ENCODE peak calls at places on chromosomes 4 and X, in four cellular contexts. One of them, this sample, is unnamed.

GRCh38 chr4:33628296-33628695 is 2616.0 kb downstream of the ARAP2 start:
- DNase-seq in SK-N-SH: no peak
- DNase-seq in A549: no peak
- DNase-seq in right atrium auricular region: no peak
- DNase-seq in this sample: no peak

GRCh38 chrX:133781174-133781573 is 204.2 kb downstream of the GPC3 start:
- DNase-seq in A549: no peak
- DNase-seq in SK-N-SH: no peak
- DNase-seq in right atrium auricular region: no peak
- DNase-seq in this sample: no peak

GRCh38 chr4:65865489-65865888 is 195.2 kb upstream of the EPHA5 start:
- DNase-seq in A549: peak; percentile 21
- DNase-seq in right atrium auricular region: no peak
- DNase-seq in SK-N-SH: peak; percentile 2
- DNase-seq in this sample: no peak

GRCh38 chr4:173370130-173370476 is 651 bp upstream of the SAP30 start:
- DNase-seq in A549: no peak
- DNase-seq in SK-N-SH: peak; percentile 31
- DNase-seq in right atrium auricular region: peak; percentile 85
- DNase-seq in this sample: no peak

GRCh38 chr4:36026348-36026747 is 218.0 kb downstream of the ARAP2 start:
- DNase-seq in A549: no peak
- DNase-seq in SK-N-SH: no peak
- DNase-seq in right atrium auricular region: no peak
- DNase-seq in this sample: peak; percentile 35

GRCh38 chr4:26281876-26282275 is 38.9 kb upstream of the RBPJ start:
- DNase-seq in right atrium auricular region: no peak
- DNase-seq in A549: no peak
- DNase-seq in SK-N-SH: no peak
- DNase-seq in this sample: no peak

GRCh38 chr4:186196063-186196462 is 4.7 kb downstream of the CYP4V2 start:
- DNase-seq in SK-N-SH: no peak
- DNase-seq in A549: no peak
- DNase-seq in right atrium auricular region: no peak
- DNase-seq in this sample: no peak

GRCh38 chr4:102299708-102300107 is 45.6 kb downstream of the SLC39A8 start:
- DNase-seq in right atrium auricular region: peak; percentile 69
- DNase-seq in SK-N-SH: peak; percentile 24
- DNase-seq in A549: peak; percentile 62
- DNase-seq in this sample: peak; percentile 73

GRCh38 chrX:107826286-107827136 is 845 bp downstream of the MID2 start:
- DNase-seq in right atrium auricular region: no peak
- DNase-seq in A549: peak; percentile 56
- DNase-seq in SK-N-SH: peak; percentile 63
- DNase-seq in this sample: peak; percentile 38

GRCh38 chrX:11480626-11481025 is 185.1 kb downstream of the ARHGAP6 start:
- DNase-seq in right atrium auricular region: no peak
- DNase-seq in A549: no peak
- DNase-seq in SK-N-SH: no peak
- DNase-seq in this sample: no peak

GRCh38 chrX:56281789-56282188 is 49.6 kb downstream of the KLF8 start:
- DNase-seq in SK-N-SH: peak; percentile 3
- DNase-seq in right atrium auricular region: no peak
- DNase-seq in A549: peak; percentile 40
- DNase-seq in this sample: no peak
- TF ChIP-seq CTCF in SK-N-SH: peak; percentile 47
- TF ChIP-seq CTCF in right atrium auricular region: no peak
- TF ChIP-seq CTCF in A549: peak; percentile 34
- TF ChIP-seq CTCF in this sample: peak; percentile 23

GRCh38 chr4:141023051-141023450 is 110.2 kb downstream of the RNF150 start:
- DNase-seq in SK-N-SH: no peak
- DNase-seq in right atrium auricular region: no peak
- DNase-seq in A549: no peak
- DNase-seq in this sample: no peak

GRCh38 chr4:141022221-141022760 is 111.0 kb downstream of the RNF150 start:
- DNase-seq in SK-N-SH: no peak
- DNase-seq in A549: no peak
- DNase-seq in right atrium auricular region: no peak
- DNase-seq in this sample: no peak

GRCh38 chr4:141021397-141022194 is 111.7 kb downstream of the RNF150 start:
- DNase-seq in SK-N-SH: no peak
- DNase-seq in right atrium auricular region: no peak
- DNase-seq in A549: no peak
- DNase-seq in this sample: no peak

GRCh38 chr4:141019772-141020171 is 113.5 kb downstream of the RNF150 start:
- DNase-seq in right atrium auricular region: no peak
- DNase-seq in A549: no peak
- DNase-seq in SK-N-SH: no peak
- DNase-seq in this sample: no peak

GRCh38 chr4:141020801-141021261 is 112.4 kb downstream of the RNF150 start:
- DNase-seq in SK-N-SH: no peak
- DNase-seq in right atrium auricular region: no peak
- DNase-seq in A549: no peak
- DNase-seq in this sample: no peak
- H3K4me1 ChIP-seq in SK-N-SH: peaks cover 28% of the 10 kb centered on the region
- H3K4me1 ChIP-seq in right atrium auricular region: no peaks in the 10 kb centered on the region
- H3K4me1 ChIP-seq in A549: no peaks in the 10 kb centered on the region
- H3K4me1 ChIP-seq in this sample: no peaks in the 10 kb centered on the region

DNA sequence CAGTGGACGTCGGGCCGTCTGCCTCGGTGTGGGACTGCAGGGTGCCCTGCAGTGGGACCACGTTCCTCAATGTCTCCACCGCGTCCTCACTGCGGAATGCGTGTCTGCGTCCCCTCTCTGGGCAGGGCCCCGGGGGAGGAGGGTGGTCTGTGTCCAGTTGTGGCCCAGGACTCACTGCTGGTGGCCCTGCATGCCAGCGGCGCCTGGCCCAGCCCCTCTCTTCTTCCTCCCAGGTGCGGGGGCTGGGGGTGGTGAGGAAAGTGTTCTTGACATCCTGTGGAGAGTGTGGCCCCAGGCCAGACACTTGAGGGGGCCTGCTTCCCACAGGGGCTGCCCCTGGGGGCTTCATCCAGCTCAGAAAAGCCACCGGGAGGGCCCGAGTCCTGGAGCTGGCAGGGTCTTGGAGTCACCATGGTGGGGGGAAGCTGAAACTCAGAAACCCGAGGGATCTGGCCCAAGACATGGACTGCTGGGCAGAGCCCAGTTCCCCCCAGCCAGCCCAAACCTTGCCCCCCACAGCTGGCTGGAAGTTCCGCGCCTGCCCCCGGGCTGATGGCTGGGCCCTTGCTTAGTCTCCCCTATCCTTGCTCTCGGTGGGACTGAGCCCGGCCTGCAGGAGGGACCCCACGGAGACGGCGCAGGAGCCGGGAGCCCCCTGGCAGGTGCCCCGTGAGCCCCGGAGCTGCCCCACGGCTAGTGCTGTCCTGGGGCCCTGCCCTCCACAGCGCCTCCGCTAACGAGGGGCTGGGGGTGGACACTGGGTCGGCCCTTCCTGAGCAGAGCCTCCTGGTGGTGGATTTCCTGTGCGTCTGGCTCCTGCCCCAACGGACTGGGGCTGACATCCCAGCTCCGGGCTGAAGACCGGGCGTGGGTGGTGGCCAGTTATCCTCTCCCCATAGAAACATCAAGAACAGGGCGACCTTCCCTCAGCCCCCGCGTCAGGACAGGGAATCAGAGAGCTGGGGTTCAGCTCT is 2.9 kb downstream of the DOK7 start:
- DNase-seq in right atrium auricular region: no peak
- DNase-seq in SK-N-SH: no peak
- DNase-seq in A549: no peak
- DNase-seq in this sample: peak; percentile 74
- TF ChIP-seq CTCF in right atrium auricular region: no peak
- TF ChIP-seq CTCF in SK-N-SH: peak; percentile 14
- TF ChIP-seq CTCF in A549: no peak
- TF ChIP-seq CTCF in this sample: peak; percentile 73

GRCh38 chr4:6960628-6961027 is 51.0 kb downstream of the TBC1D14 start:
- DNase-seq in A549: no peak
- DNase-seq in SK-N-SH: no peak
- DNase-seq in right atrium auricular region: peak; percentile 32
- DNase-seq in this sample: no peak

GRCh38 chr4:6960154-6960553 is 50.5 kb downstream of the TBC1D14 start:
- DNase-seq in SK-N-SH: no peak
- DNase-seq in A549: no peak
- DNase-seq in right atrium auricular region: peak; percentile 48
- DNase-seq in this sample: no peak

GRCh38 chr4:6963139-6963611 is 53.5 kb downstream of the TBC1D14 start:
- DNase-seq in SK-N-SH: no peak
- DNase-seq in right atrium auricular region: peak; percentile 47
- DNase-seq in A549: no peak
- DNase-seq in this sample: no peak

GRCh38 chr4:6962211-6963041 is 52.8 kb downstream of the TBC1D14 start:
- DNase-seq in A549: no peak
- DNase-seq in SK-N-SH: no peak
- DNase-seq in right atrium auricular region: peak; percentile 36
- DNase-seq in this sample: no peak

DNA sequence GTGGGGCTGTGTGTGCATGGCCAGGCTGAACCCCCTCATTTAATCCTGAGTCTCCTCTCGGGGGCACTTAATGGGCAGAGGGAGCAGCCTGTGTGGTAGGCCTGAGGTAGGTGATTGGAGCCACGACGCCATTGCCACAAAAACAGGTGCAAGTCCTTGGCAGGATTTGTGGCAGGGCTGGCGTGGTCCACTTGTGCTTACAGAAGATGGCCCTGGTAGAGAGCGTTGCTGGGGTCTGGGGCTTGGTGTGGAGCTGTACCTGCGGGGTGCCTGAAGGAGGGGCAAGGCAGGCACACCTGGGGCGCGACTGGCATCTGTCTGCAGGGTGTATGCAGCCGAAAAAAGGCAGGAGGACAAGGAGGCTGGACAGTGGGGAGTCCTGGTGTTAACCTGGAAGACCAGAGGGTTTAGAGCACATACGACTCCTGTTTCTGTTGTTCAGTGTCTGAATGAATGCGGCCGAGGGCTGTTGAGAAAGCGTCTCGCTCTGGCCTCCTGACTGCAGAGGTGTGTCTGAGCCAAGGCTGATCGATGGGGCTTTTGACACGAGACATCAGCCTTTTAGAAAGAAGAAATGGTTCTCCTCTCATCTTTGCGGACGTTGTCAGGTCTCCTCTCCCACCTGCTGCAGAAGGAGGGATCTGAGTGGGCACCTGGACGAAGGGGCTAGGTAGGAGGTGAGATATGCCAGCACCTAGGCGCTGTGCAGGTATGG is 52.0 kb downstream of the TBC1D14 start:
- DNase-seq in right atrium auricular region: peak; percentile 51
- DNase-seq in A549: no peak
- DNase-seq in SK-N-SH: no peak
- DNase-seq in this sample: no peak
- H3K4me1 ChIP-seq in right atrium auricular region: no peaks in the 10 kb centered on the region
- H3K4me1 ChIP-seq in A549: peaks cover 15% of the 10 kb centered on the region
- H3K4me1 ChIP-seq in SK-N-SH: no peaks in the 10 kb centered on the region
- H3K4me1 ChIP-seq in this sample: peaks cover 5% of the 10 kb centered on the region

DNA sequence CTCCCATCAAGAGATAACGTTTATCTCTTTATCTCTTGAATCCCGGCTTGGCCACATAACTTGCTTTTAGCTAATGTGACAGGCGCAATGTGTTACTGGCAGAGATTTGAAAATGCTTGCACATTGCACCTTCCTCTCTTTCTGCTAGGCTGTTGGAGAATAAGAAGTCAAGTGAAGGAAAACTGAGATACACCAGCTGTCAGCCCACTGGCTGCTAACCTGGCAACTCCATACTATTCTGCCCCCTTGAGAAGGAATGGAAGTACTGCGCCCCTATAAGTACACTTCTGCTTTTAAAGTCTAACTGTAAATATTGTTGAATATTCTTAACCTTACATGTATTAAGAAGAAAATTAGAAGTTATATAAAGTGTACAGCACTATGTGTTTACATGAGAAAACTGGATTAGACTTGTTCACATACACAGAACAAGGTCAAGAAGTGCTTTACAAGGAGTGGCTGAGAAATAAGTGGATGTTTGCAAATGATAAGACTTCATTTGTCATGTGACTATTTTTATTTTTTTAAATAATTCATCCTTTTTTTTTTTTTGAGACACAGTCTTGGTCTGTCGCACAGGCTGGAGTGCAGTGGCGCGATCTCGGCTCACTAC is 424.5 kb upstream of the CTSO start:
- DNase-seq in SK-N-SH: peak; percentile 23
- DNase-seq in A549: peak; percentile 14
- DNase-seq in right atrium auricular region: no peak
- DNase-seq in this sample: peak; percentile 44
- TF ChIP-seq CTCF in SK-N-SH: peak; percentile 66
- TF ChIP-seq CTCF in A549: peak; percentile 11
- TF ChIP-seq CTCF in right atrium auricular region: peak; percentile 40
- TF ChIP-seq CTCF in this sample: peak; percentile 86

GRCh38 chr4:123824524-123824923 is 427.9 kb downstream of the SPRY1 start:
- DNase-seq in SK-N-SH: no peak
- DNase-seq in A549: no peak
- DNase-seq in right atrium auricular region: no peak
- DNase-seq in this sample: no peak

GRCh38 chr4:123826896-123827295 is 430.3 kb downstream of the SPRY1 start:
- DNase-seq in SK-N-SH: no peak
- DNase-seq in A549: no peak
- DNase-seq in right atrium auricular region: peak; percentile 71
- DNase-seq in this sample: no peak

GRCh38 chr4:123825596-123826291 is 429.1 kb downstream of the SPRY1 start:
- DNase-seq in SK-N-SH: no peak
- DNase-seq in A549: no peak
- DNase-seq in right atrium auricular region: no peak
- DNase-seq in this sample: no peak

GRCh38 chr4:123830920-123831319 is 434.3 kb downstream of the SPRY1 start:
- DNase-seq in A549: no peak
- DNase-seq in right atrium auricular region: no peak
- DNase-seq in SK-N-SH: peak; percentile 68
- DNase-seq in this sample: no peak

DNA sequence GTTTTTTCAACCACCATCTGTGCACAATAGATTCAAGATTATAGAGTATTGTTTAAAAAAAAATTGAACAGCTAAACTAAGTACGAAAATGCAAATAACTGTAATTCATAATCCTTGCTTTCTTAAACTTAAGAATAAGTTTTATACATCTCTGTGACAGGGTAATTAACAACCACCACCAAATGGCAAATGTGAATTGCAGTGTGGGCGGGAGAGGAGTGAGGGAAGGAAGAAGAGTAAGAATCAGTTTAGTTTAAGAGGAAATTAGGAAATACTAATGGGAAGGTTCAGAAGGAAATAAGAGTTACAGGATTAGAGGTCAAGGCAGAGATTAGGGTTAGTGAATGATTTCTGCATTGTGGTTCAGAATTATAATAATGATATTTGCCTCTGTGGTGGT is 430.9 kb downstream of the SPRY1 start:
- DNase-seq in SK-N-SH: no peak
- DNase-seq in right atrium auricular region: no peak
- DNase-seq in A549: no peak
- DNase-seq in this sample: no peak
- H3K4me1 ChIP-seq in SK-N-SH: peaks cover 29% of the 10 kb centered on the region
- H3K4me1 ChIP-seq in right atrium auricular region: no peaks in the 10 kb centered on the region
- H3K4me1 ChIP-seq in A549: no peaks in the 10 kb centered on the region
- H3K4me1 ChIP-seq in this sample: no peaks in the 10 kb centered on the region

GRCh38 chrX:78027798-78028197 is 58.4 kb upstream of the PGAM4 start:
- DNase-seq in SK-N-SH: no peak
- DNase-seq in right atrium auricular region: no peak
- DNase-seq in A549: no peak
- DNase-seq in this sample: no peak

GRCh38 chrX:78024349-78025108 is 55.1 kb upstream of the PGAM4 start:
- DNase-seq in right atrium auricular region: no peak
- DNase-seq in SK-N-SH: peak; percentile 30
- DNase-seq in A549: peak; percentile 33
- DNase-seq in this sample: peak; percentile 37

GRCh38 chrX:78035061-78035460 is 65.6 kb upstream of the PGAM4 start:
- DNase-seq in A549: no peak
- DNase-seq in right atrium auricular region: no peak
- DNase-seq in SK-N-SH: no peak
- DNase-seq in this sample: no peak

GRCh38 chrX:78029663-78030062 is 60.2 kb upstream of the PGAM4 start:
- DNase-seq in SK-N-SH: peak; percentile 38
- DNase-seq in right atrium auricular region: no peak
- DNase-seq in A549: peak; percentile 53
- DNase-seq in this sample: no peak
- TF ChIP-seq CTCF in SK-N-SH: peak; percentile 72
- TF ChIP-seq CTCF in right atrium auricular region: no peak
- TF ChIP-seq CTCF in A549: peak; percentile 81
- TF ChIP-seq CTCF in this sample: peak; percentile 51